ENCODE peak calls at places on chromosome 6, in nine cellular contexts. Y, Q, T, O, A, X, E, R and W are unnamed samples.

GRCh38 chr6:16182428-16182827 is 53.5 kb downstream of the MYLIP start:
- DNase-seq in X (no peak), Q (no peak), Y (no peak), R (no peak), T (no peak), A (no peak), E (no peak), O (no peak), W (no peak)

GRCh38 chr6:156996265-156996664 is 219.1 kb downstream of the ARID1B start:
- DNase-seq in Y (no peak), T (no peak), X (no peak), E (no peak), A (no peak), Q (no peak), R (no peak), O (no peak), W (no peak)

GRCh38 chr6:81895511-81896185 is 143.2 kb upstream of the TENT5A start:
- DNase-seq in R (no peak), Q (peak), A (peak), X (no peak), O (no peak), Y (peak), E (no peak), T (peak), W (no peak)

GRCh38 chr6:30513451-30513850 is 24.1 kb downstream of the HLA-E start:
- DNase-seq in E (no peak), X (no peak), O (no peak), Q (no peak), R (no peak), T (no peak), A (no peak), Y (no peak), W (no peak)

GRCh38 chr6:35402136-35402855 is 49.8 kb upstream of the FANCE start:
- DNase-seq in X (peak), Y (no peak), E (peak), T (no peak), R (peak), O (no peak), A (no peak), Q (no peak), W (peak)

GRCh38 chr6:88983532-88983931 is 20.1 kb upstream of the RNGTT start:
- DNase-seq in A (peak), Q (peak), R (peak), Y (no peak), E (no peak), O (peak), X (no peak), T (no peak), W (peak)

GRCh38 chr6:113802779-113803178 is 54.4 kb upstream of the MARCKS start:
- DNase-seq in R (no peak), Y (no peak), T (no peak), A (no peak), O (no peak), E (no peak), Q (no peak), X (no peak), W (no peak)

GRCh38 chr6:144989319-144990099 is 704.4 kb downstream of the UTRN start:
- DNase-seq in X (no peak), R (no peak), Q (no peak), A (no peak), T (no peak), O (no peak), Y (no peak), E (no peak), W (no peak)

GRCh38 chr6:52363222-52363867 is 1.4 kb downstream of the PAQR8 start:
- DNase-seq in O (no peak), Y (no peak), X (no peak), T (no peak), A (no peak), E (no peak), Q (no peak), R (no peak), W (no peak)

GRCh38 chr6:128532110-128532509 is 11.7 kb upstream of the PTPRK start:
- DNase-seq in A (no peak), O (no peak), X (no peak), T (no peak), Q (no peak), Y (no peak), E (no peak), R (no peak), W (no peak)

GRCh38 chr6:54315692-54316091 is 7.5 kb downstream of the TINAG start:
- DNase-seq in X (no peak), R (no peak), E (no peak), Y (no peak), A (no peak), T (no peak), Q (no peak), O (no peak), W (no peak)

GRCh38 chr6:33590531-33591198 is 10.6 kb upstream of the BAK1 start:
- DNase-seq in A (peak), O (no peak), Q (no peak), Y (no peak), X (no peak), T (no peak), R (peak), E (peak), W (no peak)

GRCh38 chr6:30591008-30591407 is 19.8 kb downstream of the ABCF1 start:
- DNase-seq in X (no peak), T (no peak), A (no peak), R (no peak), O (no peak), E (no peak), Y (no peak), Q (peak), W (no peak)

GRCh38 chr6:36432151-36432633 is 10.5 kb downstream of the PXT1 start:
- DNase-seq in A (peak), Q (peak), Y (no peak), E (peak), T (peak), R (no peak), X (peak), O (no peak), W (no peak)

GRCh38 chr6:145627451-145627850 is 107.9 kb downstream of the EPM2A start:
- DNase-seq in Q (no peak), R (no peak), E (no peak), O (no peak), T (no peak), X (no peak), Y (no peak), A (no peak), W (no peak)

GRCh38 chr6:77292564-77293546 is 170.4 kb downstream of the HTR1B start:
- DNase-seq in A (peak), T (peak), Y (peak), Q (peak), O (no peak), R (no peak), X (no peak), E (no peak), W (no peak)

GRCh38 chr6:32772656-32773055 is 9.3 kb upstream of the HLA-DQB2 start:
- DNase-seq in Y (no peak), T (no peak), E (no peak), X (no peak), A (no peak), R (no peak), O (no peak), Q (no peak), W (no peak)

GRCh38 chr6:87829622-87830121 is 127.6 kb upstream of the AKIRIN2 start:
- DNase-seq in A (no peak), Q (no peak), O (no peak), X (no peak), T (no peak), Y (no peak), R (no peak), E (no peak), W (no peak)

GRCh38 chr6:97282238-97282725 is 734 bp downstream of the MMS22L start:
- DNase-seq in E (peak), Y (no peak), X (peak), O (no peak), T (no peak), Q (no peak), A (peak), R (no peak), W (no peak)

GRCh38 chr6:52549428-52549827 is 27.4 kb downstream of the TRAM2 start:
- DNase-seq in A (no peak), O (no peak), Q (no peak), E (no peak), R (no peak), Y (no peak), X (no peak), T (no peak), W (no peak)

GRCh38 chr6:40774932-40775331 is 187.8 kb upstream of the LRFN2 start:
- DNase-seq in T (no peak), X (no peak), Q (no peak), R (no peak), A (no peak), Y (no peak), O (no peak), E (no peak), W (no peak)

GRCh38 chr6:28003661-28004060 is 46.6 kb downstream of the OR2B6 start:
- DNase-seq in O (no peak), T (no peak), X (no peak), Y (no peak), E (no peak), Q (no peak), R (no peak), A (no peak), W (no peak)

GRCh38 chr6:168377481-168377850 is 57.9 kb upstream of the DACT2 start:
- DNase-seq in T (no peak), A (no peak), Q (no peak), O (no peak), R (no peak), E (no peak), Y (no peak), X (no peak), W (no peak)

GRCh38 chr6:15063253-15063853 is 182.5 kb upstream of the JARID2 start:
- DNase-seq in T (peak), R (no peak), O (no peak), Y (no peak), X (no peak), A (peak), E (no peak), Q (peak), W (no peak)

GRCh38 chr6:151900256-151900655 is 92.8 kb downstream of the ESR1 start:
- DNase-seq in Q (no peak), O (no peak), R (no peak), T (no peak), X (no peak), Y (no peak), A (no peak), E (no peak), W (no peak)

GRCh38 chr6:474454-475185 is 83.1 kb downstream of the IRF4 start:
- DNase-seq in O (no peak), Q (no peak), Y (no peak), E (peak), A (peak), X (peak), R (no peak), T (no peak), W (peak)

GRCh38 chr6:7235712-7236311 is 77.2 kb downstream of the SSR1 start:
- DNase-seq in Q (no peak), E (no peak), T (no peak), O (no peak), Y (no peak), X (no peak), R (no peak), A (no peak), W (peak)

GRCh38 chr6:7691675-7692452 is 34.0 kb upstream of the BMP6 start:
- DNase-seq in O (no peak), E (no peak), X (no peak), R (peak), Q (peak), T (no peak), Y (no peak), A (peak), W (no peak)

GRCh38 chr6:156844089-156844488 is 66.9 kb downstream of the ARID1B start:
- DNase-seq in Q (no peak), T (no peak), A (no peak), E (no peak), R (no peak), O (no peak), Y (no peak), X (no peak), W (no peak)

GRCh38 chr6:29723666-29724588 is 693 bp downstream of the HLA-F start:
- DNase-seq in T (no peak), E (peak), Q (no peak), X (peak), O (no peak), R (peak), A (no peak), Y (no peak), W (peak)

GRCh38 chr6:11309947-11310665 is 77.6 kb upstream of the NEDD9 start:
- DNase-seq in R (peak), X (no peak), Q (no peak), Y (no peak), T (no peak), O (no peak), E (no peak), A (no peak), W (no peak)

GRCh38 chr6:113359155-113360140 is 497.7 kb upstream of the MARCKS start:
- DNase-seq in E (no peak), X (no peak), Y (no peak), Q (peak), A (peak), T (no peak), O (peak), R (no peak), W (peak)

GRCh38 chr6:38117281-38117680 is 297.8 kb downstream of the ZFAND3 start:
- DNase-seq in X (no peak), Q (no peak), E (no peak), T (no peak), R (no peak), Y (no peak), O (no peak), A (peak), W (no peak)

GRCh38 chr6:151962246-151962846 is 154.9 kb downstream of the ESR1 start:
- DNase-seq in X (no peak), R (no peak), O (no peak), Y (no peak), E (no peak), A (peak), T (peak), Q (no peak), W (no peak)

GRCh38 chr6:129454482-129454881 is 255.5 kb downstream of the ARHGAP18 start:
- DNase-seq in O (no peak), X (no peak), T (no peak), R (no peak), Q (no peak), Y (no peak), A (no peak), E (no peak), W (no peak)

GRCh38 chr6:10407018-10407673 is 7.7 kb downstream of the TFAP2A start:
- DNase-seq in O (no peak), E (no peak), R (no peak), Q (no peak), T (no peak), Y (no peak), X (no peak), A (no peak), W (no peak)

GRCh38 chr6:48552905-48553304 is 441.9 kb upstream of the PTCHD4 start:
- DNase-seq in Y (no peak), E (no peak), T (no peak), Q (no peak), X (no peak), R (no peak), A (no peak), O (no peak), W (no peak)